ENCODE peak calls at places on chromosomes 12 and 14, in four cellular contexts. B, C, L and U are unnamed samples. For H3K4me1 and H3K36me3, the result is how much of the 10 kb centered on the place peaks cover.

GRCh38 chr12:111406474-111407370 is 999 bp downstream of the SH2B3 start:
- DNase-seq in B (no peak), C (no peak), L (peak), U (no peak)

GRCh38 chr12:724194-724855 is 28.1 kb upstream of the WNK1 start:
- DNase-seq in B (no peak), L (no peak), C (no peak), U (no peak)

GRCh38 chr12:1457901-1458300 is 136.5 kb downstream of the FBXL14 start:
- DNase-seq in L (no peak), C (peak), B (no peak), U (peak)

GRCh38 chr12:32533971-32534590 is 134.7 kb downstream of the FGD4 start:
- DNase-seq in L (peak), B (peak), C (peak), U (peak)

GRCh38 chr14:75711796-75712211 is 50.8 kb downstream of the TTLL5 start:
- DNase-seq in C (peak), B (peak), L (peak), U (peak)

GRCh38 chr12:64389154-64389553 is 1.4 kb downstream of the C12orf56 start:
- DNase-seq in C (no peak), B (no peak), L (no peak), U (no peak)

GRCh38 chr14:95101736-95102677 is 55.3 kb downstream of the DICER1 start:
- DNase-seq in B (peak), L (no peak), C (no peak), U (no peak)

GRCh38 chr14:51921026-51921425 is 60.6 kb downstream of the GNG2 start:
- DNase-seq in C (no peak), L (no peak), B (no peak), U (no peak)

GRCh38 chr14:41597647-41598046 is 9.0 kb upstream of the LRFN5 start:
- DNase-seq in B (peak), L (peak), C (no peak), U (peak)

GRCh38 chr12:175250-175649 is 38.7 kb downstream of the SLC6A12 start:
- DNase-seq in B (peak), L (no peak), C (no peak), U (no peak)

GRCh38 chr14:85250369-85250768 is 279.6 kb upstream of the FLRT2 start:
- DNase-seq in C (no peak), L (no peak), B (no peak), U (no peak)

GRCh38 chr12:123801573-123802178 is 39.6 kb downstream of the DNAH10 start:
- DNase-seq in C (peak), B (no peak), L (no peak), U (no peak)

GRCh38 chr12:27367078-27367477 is 34.4 kb downstream of the BMAL2 start:
- DNase-seq in L (no peak), C (peak), B (no peak), U (no peak)

GRCh38 chr14:26621807-26622560 is 24.2 kb upstream of the NOVA1 start:
- DNase-seq in C (no peak), L (no peak), B (no peak), U (no peak)

GRCh38 chr12:57461904-57462306 is 2.3 kb downstream of the GLI1 start:
- DNase-seq in L (no peak), B (no peak), C (peak), U (no peak)

GRCh38 chr14:44586910-44587309 is 79.8 kb upstream of the FSCB start:
- DNase-seq in B (no peak), C (no peak), L (no peak), U (no peak)

GRCh38 chr12:58633479-58633878 is 286.8 kb downstream of the LRIG3 start:
- DNase-seq in B (no peak), L (no peak), C (peak), U (no peak)

GRCh38 chr12:82746668-82747067 is 60.0 kb downstream of the TMTC2 start:
- DNase-seq in L (no peak), C (no peak), B (no peak), U (no peak)

GRCh38 chr12:41188058-41188840 is at the start of gene PDZRN4:
- DNase-seq in C (no peak), L (peak), B (peak), U (peak)

GRCh38 chr12:105539735-105540134 is 209.2 kb downstream of the C12orf75 start:
- DNase-seq in L (no peak), C (no peak), B (no peak), U (no peak)
- H3K4me1 ChIP-seq in L (under half), C (under half), B (under half), U (under half)

DNA sequence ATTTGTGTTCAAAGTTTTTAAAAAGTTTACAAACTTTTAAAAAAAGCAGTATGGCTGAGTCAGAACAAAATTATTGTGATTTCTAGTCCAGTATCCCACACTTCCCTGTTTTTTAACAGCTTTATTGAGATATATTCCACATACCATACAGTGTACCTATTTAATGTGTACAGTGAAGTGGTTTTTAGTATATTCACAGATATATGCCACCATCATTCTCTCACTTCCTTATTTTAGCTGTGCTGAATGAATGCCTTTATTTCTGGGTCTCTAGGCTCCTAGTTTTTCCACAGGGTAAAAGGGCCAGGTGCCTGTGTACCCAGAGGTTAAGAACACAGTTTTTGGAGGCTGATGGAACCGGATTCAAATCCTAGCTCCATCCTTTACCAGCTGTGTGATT is 58.9 kb upstream of the SRSF5 start:
- DNase-seq in C (no peak), L (no peak), B (no peak), U (no peak)
- H3K36me3 ChIP-seq in C (under half), L (under half), B (under half), U (under half)

DNA sequence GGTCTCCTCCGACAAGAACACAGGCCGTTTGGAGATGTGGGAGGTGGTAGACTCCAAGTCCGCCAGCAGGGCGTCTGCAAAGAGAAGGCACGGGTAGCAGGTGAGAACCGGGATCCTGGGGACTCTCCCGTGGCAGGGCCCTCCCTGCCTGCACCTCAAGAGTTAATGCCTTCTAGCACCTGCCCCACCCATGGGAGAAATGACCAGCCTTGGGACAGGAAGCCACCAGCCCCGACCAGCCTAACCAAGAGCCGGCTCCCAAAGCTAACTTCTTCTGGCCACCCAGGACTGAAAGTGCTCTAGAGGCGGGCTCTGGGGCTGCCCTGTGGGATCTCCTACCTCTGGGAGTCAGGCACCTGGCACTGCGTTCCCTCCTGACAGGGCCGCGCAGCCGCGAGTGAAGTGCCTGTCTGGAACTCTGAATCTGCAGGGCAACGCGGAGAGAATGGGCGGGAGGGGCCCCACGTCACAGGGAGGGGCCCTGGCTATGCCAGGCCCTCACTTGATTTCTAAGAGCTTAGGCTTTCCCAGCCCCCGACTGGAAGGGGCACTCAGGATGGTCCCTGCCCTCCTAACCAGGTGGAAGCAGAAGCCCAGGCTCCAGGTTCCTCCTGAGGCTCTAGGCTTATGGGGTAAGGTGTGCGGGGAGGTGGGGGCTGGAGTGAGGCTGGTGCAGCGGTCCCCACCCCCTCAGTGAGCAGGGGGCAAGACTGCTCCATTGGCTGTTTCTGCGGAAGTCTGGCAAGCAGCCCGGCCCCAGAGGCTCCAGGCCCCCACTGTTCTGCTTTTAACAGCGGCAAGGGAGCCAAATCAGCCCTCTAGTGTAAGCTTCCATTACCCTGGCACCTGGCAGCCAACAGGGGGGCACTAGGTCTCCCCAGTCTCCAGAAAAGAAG is 23.6 kb upstream of the RPLP0 start:
- DNase-seq in C (no peak), B (peak), L (no peak), U (peak)
- H3K4me3 ChIP-seq in C (no peak), B (no peak), L (no peak), U (no peak)

GRCh38 chr14:78737116-78737515 is 566.9 kb downstream of the NRXN3 start:
- DNase-seq in C (no peak), B (no peak), L (no peak), U (no peak)
- H3K4me1 ChIP-seq in C (under half), B (under half), L (under half), U (under half)

GRCh38 chr12:24409868-24410267 is 460.4 kb upstream of the SOX5 start:
- DNase-seq in C (no peak), L (no peak), B (no peak), U (no peak)
- H3K36me3 ChIP-seq in C (under half), L (under half), B (under half), U (under half)

GRCh38 chr14:64210211-64210610 is 84.0 kb downstream of the ESR2 start:
- DNase-seq in B (no peak), C (no peak), L (no peak), U (no peak)

GRCh38 chr14:64208261-64208660 is 85.9 kb downstream of the ESR2 start:
- DNase-seq in C (no peak), L (no peak), B (no peak), U (no peak)

GRCh38 chr14:64212666-64213065 is 81.5 kb downstream of the ESR2 start:
- DNase-seq in L (no peak), B (no peak), C (peak), U (no peak)

GRCh38 chr14:64209428-64210165 is 84.6 kb downstream of the ESR2 start:
- DNase-seq in C (peak), L (peak), B (no peak), U (no peak)

DNA sequence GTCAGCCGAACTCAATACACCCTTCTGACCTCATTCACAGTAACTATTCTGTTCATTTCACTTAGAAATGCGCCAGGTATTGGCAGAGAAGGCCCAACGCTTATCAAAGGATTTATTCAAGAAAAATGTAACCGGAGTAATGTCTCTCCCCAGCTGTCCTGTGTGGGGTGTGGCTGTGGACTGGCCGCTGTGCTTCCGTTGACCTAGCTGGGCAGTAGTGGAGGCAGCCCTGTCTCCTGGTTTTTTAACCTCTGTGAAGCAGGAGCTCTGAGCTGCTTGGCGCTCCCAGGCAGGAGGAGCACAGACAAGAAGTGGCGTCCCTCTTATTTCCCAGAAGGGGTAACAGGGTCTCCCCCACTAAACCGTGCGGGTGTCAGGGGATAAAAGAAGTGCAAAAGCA is 85.2 kb downstream of the ESR2 start:
- DNase-seq in B (no peak), C (no peak), L (no peak), U (no peak)
- H3K4me3 ChIP-seq in B (no peak), C (no peak), L (no peak), U (no peak)